ENCODE peak calls at places on chromosomes 16 and 17, in six cellular contexts. One of them, this sample, is unnamed.

GRCh38 chr16:30715777-30716445 is 16.9 kb downstream of the SRCAP start:
- DNase-seq in IMR-90: peak
- DNase-seq in mesenchymal stem cell: peak
- DNase-seq in H1: no peak
- DNase-seq in mesendoderm: no peak
- DNase-seq in neuronal stem cell: no peak
- DNase-seq in this sample: peak

GRCh38 chr17:71081666-71082065 is 912.3 kb downstream of the KCNJ2 start:
- DNase-seq in IMR-90: no peak
- DNase-seq in mesendoderm: no peak
- DNase-seq in neuronal stem cell: no peak
- DNase-seq in mesenchymal stem cell: no peak
- DNase-seq in H1: no peak
- DNase-seq in this sample: no peak

GRCh38 chr17:38456031-38456815 is 28.0 kb downstream of the ARHGAP23 start:
- DNase-seq in mesenchymal stem cell: peak
- DNase-seq in mesendoderm: peak
- DNase-seq in H1: no peak
- DNase-seq in neuronal stem cell: no peak
- DNase-seq in IMR-90: no peak
- DNase-seq in this sample: peak

GRCh38 chr16:7025616-7026190 is 306.9 kb upstream of the RBFOX1 start:
- DNase-seq in mesendoderm: peak
- DNase-seq in IMR-90: no peak
- DNase-seq in neuronal stem cell: peak
- DNase-seq in H1: peak
- DNase-seq in mesenchymal stem cell: no peak
- DNase-seq in this sample: peak

GRCh38 chr16:671353-672131 is 3.6 kb downstream of the RHOT2 start:
- DNase-seq in mesenchymal stem cell: no peak
- DNase-seq in H1: no peak
- DNase-seq in neuronal stem cell: no peak
- DNase-seq in mesendoderm: no peak
- DNase-seq in IMR-90: no peak
- DNase-seq in this sample: no peak

GRCh38 chr17:16273499-16273898 is 56.5 kb downstream of the PIGL start:
- DNase-seq in mesenchymal stem cell: no peak
- DNase-seq in neuronal stem cell: no peak
- DNase-seq in mesendoderm: no peak
- DNase-seq in H1: no peak
- DNase-seq in IMR-90: peak
- DNase-seq in this sample: no peak

GRCh38 chr16:85475233-85475632 is 137.9 kb upstream of the GSE1 start:
- DNase-seq in mesendoderm: no peak
- DNase-seq in H1: no peak
- DNase-seq in IMR-90: no peak
- DNase-seq in neuronal stem cell: no peak
- DNase-seq in mesenchymal stem cell: no peak
- DNase-seq in this sample: peak

GRCh38 chr17:82959990-82960418 is 119.4 kb upstream of the METRNL start:
- DNase-seq in mesenchymal stem cell: no peak
- DNase-seq in IMR-90: no peak
- DNase-seq in neuronal stem cell: no peak
- DNase-seq in mesendoderm: no peak
- DNase-seq in H1: no peak
- DNase-seq in this sample: no peak

GRCh38 chr16:88358033-88358481 is 24.7 kb upstream of the ZNF469 start:
- DNase-seq in mesendoderm: no peak
- DNase-seq in mesenchymal stem cell: no peak
- DNase-seq in IMR-90: no peak
- DNase-seq in H1: no peak
- DNase-seq in neuronal stem cell: no peak
- DNase-seq in this sample: no peak

GRCh38 chr17:18961634-18962493 is 9.9 kb downstream of the SLC5A10 start:
- DNase-seq in neuronal stem cell: no peak
- DNase-seq in H1: no peak
- DNase-seq in mesenchymal stem cell: peak
- DNase-seq in mesendoderm: peak
- DNase-seq in IMR-90: peak
- DNase-seq in this sample: no peak

GRCh38 chr17:12613566-12613965 is 52.1 kb upstream of the MYOCD start:
- DNase-seq in H1: no peak
- DNase-seq in neuronal stem cell: no peak
- DNase-seq in mesendoderm: peak
- DNase-seq in mesenchymal stem cell: peak
- DNase-seq in IMR-90: peak
- DNase-seq in this sample: peak

GRCh38 chr16:88578446-88579313 is 8.5 kb downstream of the ZC3H18 start:
- DNase-seq in mesenchymal stem cell: no peak
- DNase-seq in neuronal stem cell: no peak
- DNase-seq in IMR-90: no peak
- DNase-seq in H1: no peak
- DNase-seq in mesendoderm: no peak
- DNase-seq in this sample: no peak

GRCh38 chr17:63125987-63126386 is 160.0 kb downstream of the TANC2 start:
- DNase-seq in mesendoderm: no peak
- DNase-seq in neuronal stem cell: no peak
- DNase-seq in H1: no peak
- DNase-seq in mesenchymal stem cell: no peak
- DNase-seq in IMR-90: no peak
- DNase-seq in this sample: no peak

GRCh38 chr16:29899516-29900101 is at the start of gene SEZ6L2:
- DNase-seq in mesenchymal stem cell: peak
- DNase-seq in neuronal stem cell: peak
- DNase-seq in IMR-90: peak
- DNase-seq in mesendoderm: peak
- DNase-seq in H1: peak
- DNase-seq in this sample: peak

GRCh38 chr17:1033503-1033902 is 36.6 kb downstream of the TIMM22 start:
- DNase-seq in mesenchymal stem cell: no peak
- DNase-seq in neuronal stem cell: no peak
- DNase-seq in H1: no peak
- DNase-seq in IMR-90: no peak
- DNase-seq in mesendoderm: no peak
- DNase-seq in this sample: no peak

GRCh38 chr16:88633684-88634140 is 4.7 kb upstream of the IL17C start:
- DNase-seq in mesenchymal stem cell: peak
- DNase-seq in H1: no peak
- DNase-seq in IMR-90: peak
- DNase-seq in mesendoderm: peak
- DNase-seq in neuronal stem cell: no peak
- DNase-seq in this sample: peak

GRCh38 chr17:7045492-7046126 is 1.7 kb upstream of the SLC16A11 start:
- DNase-seq in mesendoderm: peak
- DNase-seq in neuronal stem cell: peak
- DNase-seq in mesenchymal stem cell: peak
- DNase-seq in IMR-90: peak
- DNase-seq in H1: no peak
- DNase-seq in this sample: peak

GRCh38 chr16:46658925-46659324 is 30.1 kb downstream of the VPS35 start:
- DNase-seq in IMR-90: no peak
- DNase-seq in mesenchymal stem cell: no peak
- DNase-seq in H1: no peak
- DNase-seq in neuronal stem cell: no peak
- DNase-seq in mesendoderm: no peak
- DNase-seq in this sample: peak

GRCh38 chr17:37168731-37169353 is 206.9 kb upstream of the C17orf78 start:
- DNase-seq in mesendoderm: no peak
- DNase-seq in H1: no peak
- DNase-seq in neuronal stem cell: no peak
- DNase-seq in mesenchymal stem cell: no peak
- DNase-seq in IMR-90: no peak
- DNase-seq in this sample: no peak

GRCh38 chr17:27105636-27106035 is 188.3 kb upstream of the WSB1 start:
- DNase-seq in mesendoderm: no peak
- DNase-seq in mesenchymal stem cell: no peak
- DNase-seq in H1: no peak
- DNase-seq in IMR-90: no peak
- DNase-seq in neuronal stem cell: no peak
- DNase-seq in this sample: no peak

DNA sequence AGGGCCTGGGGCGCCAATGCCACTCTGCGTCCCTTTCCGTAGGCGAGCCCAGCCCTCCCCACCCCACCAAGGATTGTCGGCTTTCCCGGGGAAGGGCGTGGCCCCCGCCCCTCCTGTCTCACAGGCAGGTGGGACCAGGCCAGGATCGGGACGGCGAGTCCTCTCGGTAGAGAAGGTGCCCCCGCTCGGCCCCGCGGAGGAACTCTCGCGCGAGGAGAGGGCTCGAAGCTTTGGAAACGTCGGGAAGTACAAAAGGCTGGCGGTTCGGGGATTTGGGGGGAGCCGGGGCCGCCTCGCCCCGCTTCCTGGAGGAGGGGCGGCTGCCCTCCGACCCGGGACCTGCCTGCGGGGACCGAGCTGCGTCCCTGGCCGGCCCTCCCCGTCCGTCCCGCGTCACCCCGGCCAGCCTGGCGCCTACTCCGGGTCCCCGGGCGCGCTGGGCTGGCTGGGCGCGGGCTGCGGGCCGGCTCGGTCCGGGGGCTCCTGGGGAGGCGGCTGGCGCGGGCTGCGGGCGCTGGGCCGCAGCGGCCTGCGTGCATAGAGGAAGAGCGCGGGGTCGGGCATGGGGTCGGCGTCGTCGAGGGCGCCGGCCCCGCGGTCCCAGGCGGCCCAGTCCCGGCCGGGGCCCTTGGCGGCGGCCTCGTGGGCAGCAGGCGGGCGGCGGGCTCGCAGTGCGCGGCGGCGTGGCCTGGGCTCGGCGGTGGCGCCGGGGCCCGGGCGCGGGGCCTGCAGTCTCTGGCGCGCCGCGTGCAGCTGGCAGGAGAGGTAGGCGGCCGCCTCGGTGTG is 12.6 kb upstream of the CLUH start:
- DNase-seq in IMR-90: no peak
- DNase-seq in neuronal stem cell: peak
- DNase-seq in mesenchymal stem cell: no peak
- DNase-seq in H1: peak
- DNase-seq in mesendoderm: peak
- DNase-seq in this sample: no peak
- H3K4me3 ChIP-seq in IMR-90: peak
- H3K4me3 ChIP-seq in neuronal stem cell: no peak
- H3K4me3 ChIP-seq in mesenchymal stem cell: no peak
- H3K4me3 ChIP-seq in H1: peak
- H3K4me3 ChIP-seq in mesendoderm: no peak
- H3K4me3 ChIP-seq in this sample: peak

DNA sequence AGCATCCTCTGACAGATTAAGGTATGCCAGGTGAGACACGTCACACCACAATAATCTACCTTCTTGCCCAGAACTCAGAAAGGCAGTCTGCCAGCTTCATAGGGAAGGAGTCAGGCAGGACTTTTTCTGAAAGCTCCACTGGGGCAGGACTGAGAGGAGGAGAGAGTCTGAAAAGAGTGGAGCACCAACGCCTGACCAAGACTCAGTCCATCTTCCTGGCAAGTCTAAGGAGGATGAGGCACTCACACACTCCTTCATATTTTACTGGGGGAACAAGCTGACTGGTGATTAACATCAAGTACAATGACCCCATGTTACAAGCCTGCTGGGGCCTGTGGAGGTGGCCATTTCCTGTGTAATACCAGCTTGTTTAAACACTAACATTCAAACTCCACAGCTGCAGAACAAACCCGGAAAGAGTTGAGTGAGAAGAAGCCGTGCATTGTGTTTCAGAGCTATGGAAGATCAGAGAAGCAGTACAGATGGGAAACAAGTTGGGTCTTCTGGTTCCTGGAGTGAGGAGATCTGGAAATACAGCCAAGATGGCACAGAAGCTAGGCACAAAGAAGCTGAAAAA is 122.4 kb downstream of the HIC1 start:
- DNase-seq in IMR-90: peak
- DNase-seq in H1: no peak
- DNase-seq in neuronal stem cell: no peak
- DNase-seq in mesendoderm: no peak
- DNase-seq in mesenchymal stem cell: peak
- DNase-seq in this sample: no peak
- H3K27ac ChIP-seq in IMR-90: peak
- H3K27ac ChIP-seq in H1: no peak
- H3K27ac ChIP-seq in neuronal stem cell: no peak
- H3K27ac ChIP-seq in mesendoderm: no peak
- H3K27ac ChIP-seq in mesenchymal stem cell: peak
- H3K27ac ChIP-seq in this sample: no peak

GRCh38 chr16:2077696-2078095 is 29.9 kb downstream of the TSC2 start:
- DNase-seq in mesendoderm: no peak
- DNase-seq in IMR-90: no peak
- DNase-seq in neuronal stem cell: no peak
- DNase-seq in mesenchymal stem cell: no peak
- DNase-seq in H1: no peak
- DNase-seq in this sample: no peak

GRCh38 chr16:2079991-2080390 is 32.2 kb downstream of the TSC2 start:
- DNase-seq in neuronal stem cell: no peak
- DNase-seq in mesendoderm: no peak
- DNase-seq in mesenchymal stem cell: no peak
- DNase-seq in H1: no peak
- DNase-seq in IMR-90: no peak
- DNase-seq in this sample: no peak

GRCh38 chr16:2078096-2078495 is 30.3 kb downstream of the TSC2 start:
- DNase-seq in H1: no peak
- DNase-seq in mesenchymal stem cell: no peak
- DNase-seq in mesendoderm: no peak
- DNase-seq in neuronal stem cell: no peak
- DNase-seq in IMR-90: no peak
- DNase-seq in this sample: no peak

GRCh38 chr16:2079311-2079800 is 31.6 kb downstream of the TSC2 start:
- DNase-seq in mesenchymal stem cell: no peak
- DNase-seq in H1: no peak
- DNase-seq in IMR-90: no peak
- DNase-seq in neuronal stem cell: no peak
- DNase-seq in mesendoderm: no peak
- DNase-seq in this sample: no peak

DNA sequence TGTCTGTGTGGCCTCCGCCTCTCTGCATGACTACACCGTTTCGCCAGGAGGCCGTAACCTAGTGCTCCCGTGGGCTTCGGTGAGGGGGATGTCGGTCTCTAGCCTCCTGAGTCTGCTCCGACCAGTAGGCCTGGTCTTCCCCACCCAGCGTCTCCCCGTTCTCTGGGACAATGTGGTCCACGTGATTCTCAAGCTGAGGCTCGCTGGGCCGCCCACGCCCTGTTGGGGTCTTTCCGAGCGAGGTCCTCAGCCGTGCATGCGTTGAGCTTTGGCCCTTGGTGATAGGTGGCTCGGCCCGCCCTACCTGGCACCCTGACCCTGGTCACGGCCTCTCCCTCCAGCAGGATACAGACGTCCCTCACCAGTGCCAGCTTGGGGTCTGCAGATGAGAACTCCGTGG is 30.9 kb downstream of the TSC2 start:
- DNase-seq in mesenchymal stem cell: no peak
- DNase-seq in neuronal stem cell: no peak
- DNase-seq in IMR-90: no peak
- DNase-seq in H1: no peak
- DNase-seq in mesendoderm: no peak
- DNase-seq in this sample: no peak
- H3K4ac ChIP-seq in mesenchymal stem cell: no peak
- H3K4ac ChIP-seq in neuronal stem cell: no peak
- H3K4ac ChIP-seq in IMR-90: no peak
- H3K4ac ChIP-seq in H1: no peak
- H3K4ac ChIP-seq in mesendoderm: no peak
- H3K4ac ChIP-seq in this sample: no peak

DNA sequence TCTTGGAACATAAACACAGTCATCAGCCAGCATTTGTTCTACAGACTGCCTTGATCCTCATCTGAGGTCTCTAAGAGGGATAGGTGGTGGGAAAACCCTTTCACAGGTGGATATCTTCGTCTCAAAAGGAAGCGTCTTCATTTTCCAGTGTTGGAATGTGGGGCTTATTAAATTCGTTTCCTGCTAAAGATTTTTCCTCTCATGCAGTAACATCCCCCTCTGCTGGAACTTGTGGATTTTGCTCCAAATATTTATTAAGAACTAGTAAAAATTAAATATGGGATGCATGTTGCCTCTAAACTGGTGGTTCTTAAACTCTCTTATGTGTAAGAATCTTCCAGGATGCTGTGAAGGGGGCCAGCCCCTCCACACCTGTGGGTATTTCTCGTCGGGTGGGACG is 20.1 kb upstream of the MLYCD start:
- DNase-seq in H1: no peak
- DNase-seq in neuronal stem cell: no peak
- DNase-seq in IMR-90: peak
- DNase-seq in mesenchymal stem cell: peak
- DNase-seq in mesendoderm: peak
- DNase-seq in this sample: peak
- H3K4me3 ChIP-seq in H1: no peak
- H3K4me3 ChIP-seq in neuronal stem cell: no peak
- H3K4me3 ChIP-seq in IMR-90: no peak
- H3K4me3 ChIP-seq in mesenchymal stem cell: no peak
- H3K4me3 ChIP-seq in mesendoderm: no peak
- H3K4me3 ChIP-seq in this sample: no peak

This sample was measured in trophoblast cell.